ENCODE peak calls at places on chromosome 12, in eight cellular contexts. B, Q, R, G, P, C, J and Z are unnamed samples.
A peak's percentile ranks its signal among the peaks of the same experiment; 100 is the strongest.

GRCh38 chr12:64392221-64392620 is 1.7 kb upstream of the C12orf56 start:
- DNase-seq in C (peak; percentile 74), G (no peak), J (no peak), B (no peak), Q (no peak), P (no peak), R (no peak), Z (no peak)

GRCh38 chr12:16513231-16513630 is 92.7 kb downstream of the LMO3 start:
- DNase-seq in P (no peak), B (no peak), G (no peak), J (no peak), Q (no peak), C (no peak), R (no peak), Z (no peak)

GRCh38 chr12:79378496-79378895 is 312.3 kb downstream of the PAWR start:
- DNase-seq in J (no peak), C (no peak), P (no peak), Q (no peak), B (no peak), R (no peak), G (no peak), Z (peak; percentile 20)

GRCh38 chr12:68477256-68477655 is 133.4 kb upstream of the RAP1B start:
- DNase-seq in G (no peak), B (no peak), R (no peak), Q (no peak), J (no peak), C (no peak), P (no peak), Z (no peak)

GRCh38 chr12:6207254-6207942 is 7.2 kb downstream of the CD9 start:
- DNase-seq in G (no peak), R (no peak), C (no peak), P (no peak), J (no peak), Q (no peak), B (no peak), Z (no peak)

GRCh38 chr12:95218164-95218851 is 701 bp downstream of the VEZT start:
- DNase-seq in C (peak; percentile 62), R (no peak), B (no peak), P (no peak), Q (no peak), J (no peak), G (no peak), Z (peak; percentile 11)

GRCh38 chr12:6341439-6342139 is at the start of gene TNFRSF1A:
- DNase-seq in J (peak; percentile 94), Q (no peak), B (peak; percentile 86), R (peak; percentile 73), C (peak; percentile 92), P (no peak), G (peak; percentile 77), Z (peak; percentile 45)

GRCh38 chr12:71636704-71637115 is 26.9 kb downstream of the ZFC3H1 start:
- DNase-seq in R (no peak), C (peak; percentile 85), G (no peak), P (no peak), J (no peak), Q (no peak), B (no peak), Z (peak; percentile 63)

DNA sequence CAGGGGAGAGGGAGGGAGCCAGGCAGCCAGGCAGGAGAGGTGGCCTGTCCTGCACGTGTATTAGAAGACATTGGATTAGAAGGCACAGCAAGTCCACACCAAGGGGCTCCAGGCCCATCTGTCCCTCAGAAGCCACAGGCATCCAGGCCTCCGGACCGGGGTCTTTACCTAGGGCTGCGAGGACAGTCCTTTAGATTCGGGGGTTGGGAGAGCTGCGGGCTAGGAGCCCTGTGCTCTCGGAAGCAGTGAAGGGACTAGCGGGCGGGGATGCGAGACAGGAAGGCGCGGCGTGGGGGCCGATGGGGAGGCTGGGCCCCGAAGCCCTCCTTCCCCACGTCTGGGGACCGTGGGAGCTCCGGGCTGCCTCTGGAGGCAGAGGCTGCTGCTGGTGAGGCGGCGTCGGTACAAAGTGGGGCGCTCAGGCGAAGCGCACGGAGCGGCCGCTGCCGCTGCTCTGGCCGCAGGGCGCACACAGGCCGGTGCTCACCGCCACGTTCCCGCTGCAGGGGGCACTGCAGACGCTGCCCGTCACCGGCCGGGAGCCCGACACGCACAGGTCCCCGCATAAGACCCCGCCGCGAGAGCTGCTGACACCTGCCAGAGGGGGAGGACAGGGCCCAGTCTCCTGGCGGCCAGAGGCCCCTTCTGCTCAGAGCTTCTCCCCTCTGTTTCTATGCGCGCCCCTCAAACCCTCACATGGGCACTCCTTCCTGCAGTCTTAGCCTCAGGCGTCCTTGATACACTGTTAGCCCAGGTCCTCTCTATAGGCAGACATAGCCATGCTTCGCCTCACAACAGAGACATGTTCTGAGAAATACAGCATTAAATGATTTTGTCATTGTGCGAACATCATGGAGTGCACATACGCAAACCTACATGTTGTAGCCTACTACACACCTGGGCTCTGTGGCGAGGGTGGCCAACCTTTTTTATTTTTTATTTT is 17.3 kb downstream of the KRT7 start:
- DNase-seq in C (no peak), Q (no peak), J (peak; percentile 82), P (no peak), B (no peak), G (no peak), R (no peak), Z (no peak)
- TF ChIP-seq CTCF in C (no peak), Q (no peak), J (no peak), P (no peak), B (no peak), G (no peak), R (no peak), Z (no peak)

DNA sequence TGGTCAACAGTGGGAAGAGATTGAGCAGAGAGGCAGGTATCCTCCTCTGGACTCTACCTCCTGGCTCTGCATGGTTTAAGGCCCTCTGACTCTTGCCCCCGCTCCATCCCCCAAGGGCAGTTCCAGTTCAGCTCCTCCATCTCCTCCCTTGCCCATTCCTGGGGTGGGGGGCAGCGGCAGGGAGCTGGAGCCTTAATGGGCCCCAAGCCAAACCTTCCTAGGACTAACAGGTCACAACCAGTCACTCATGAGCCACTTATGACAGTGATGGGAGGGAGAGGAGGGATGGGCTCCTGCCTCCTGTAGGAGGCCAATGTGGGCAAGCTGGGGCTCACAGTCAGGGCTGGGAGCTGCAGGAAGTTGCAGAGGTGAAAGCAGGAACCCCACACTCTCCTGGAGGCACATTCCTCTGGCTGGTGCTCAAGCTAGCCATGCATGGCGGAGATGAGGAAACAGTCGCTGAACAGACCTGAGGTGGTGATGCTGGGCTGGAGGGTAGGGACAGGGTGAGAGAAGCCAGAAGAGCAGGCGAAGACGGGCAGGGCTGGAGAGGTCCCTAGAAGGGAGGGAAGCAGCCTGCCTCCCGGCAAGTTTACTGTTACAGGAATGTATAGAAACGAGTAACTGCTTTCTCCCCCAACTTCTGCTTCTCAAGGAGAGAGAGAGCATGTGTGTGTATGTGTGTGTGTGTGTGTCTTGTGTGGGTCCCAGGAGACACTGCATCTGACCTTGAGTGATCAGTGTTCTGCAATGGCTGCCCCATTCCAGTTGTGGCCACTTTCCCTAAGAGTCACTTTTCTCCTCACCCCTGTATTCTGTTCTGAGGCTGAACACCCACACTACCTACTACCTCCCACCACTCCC is 5.0 kb upstream of the RAPGEF3 start:
- DNase-seq in Q (no peak), P (no peak), R (peak; percentile 1), G (no peak), B (peak; percentile 33), C (no peak), J (no peak), Z (no peak)
- H3K4me3 ChIP-seq in Q (no peak overlapping the region), P (no peak overlapping the region), R (no peak overlapping the region), G (no peak overlapping the region), B (no peak overlapping the region), C (no peak overlapping the region), J (no peak overlapping the region), Z (no peak overlapping the region)

GRCh38 chr12:65699251-65699650 is 125.0 kb upstream of the HMGA2 start:
- DNase-seq in C (peak; percentile 75), Q (no peak), B (no peak), P (no peak), R (no peak), J (no peak), G (no peak), Z (no peak)
- TF ChIP-seq CTCF in C (peak; percentile 63), Q (peak; percentile 56), B (peak; percentile 8), P (no peak), R (no peak), J (no peak), G (no peak), Z (peak; percentile 26)

GRCh38 chr12:113477842-113478215 is 6.2 kb upstream of the LHX5 start:
- DNase-seq in B (no peak), P (no peak), R (no peak), G (no peak), J (no peak), C (no peak), Q (no peak), Z (no peak)
- H3K4me3 ChIP-seq in B (no peak overlapping the region), P (no peak overlapping the region), R (no peak overlapping the region), G (no peak overlapping the region), J (no peak overlapping the region), C (no peak overlapping the region), Q (no peak overlapping the region), Z (no peak overlapping the region)

GRCh38 chr12:124884587-124885438 is 21.1 kb upstream of the SCARB1 start:
- DNase-seq in R (no peak), B (no peak), J (no peak), G (no peak), C (no peak), Q (no peak), P (no peak), Z (no peak)
- TF ChIP-seq CTCF in R (no peak), B (no peak), J (no peak), G (no peak), C (no peak), Q (no peak), P (no peak), Z (no peak)

DNA sequence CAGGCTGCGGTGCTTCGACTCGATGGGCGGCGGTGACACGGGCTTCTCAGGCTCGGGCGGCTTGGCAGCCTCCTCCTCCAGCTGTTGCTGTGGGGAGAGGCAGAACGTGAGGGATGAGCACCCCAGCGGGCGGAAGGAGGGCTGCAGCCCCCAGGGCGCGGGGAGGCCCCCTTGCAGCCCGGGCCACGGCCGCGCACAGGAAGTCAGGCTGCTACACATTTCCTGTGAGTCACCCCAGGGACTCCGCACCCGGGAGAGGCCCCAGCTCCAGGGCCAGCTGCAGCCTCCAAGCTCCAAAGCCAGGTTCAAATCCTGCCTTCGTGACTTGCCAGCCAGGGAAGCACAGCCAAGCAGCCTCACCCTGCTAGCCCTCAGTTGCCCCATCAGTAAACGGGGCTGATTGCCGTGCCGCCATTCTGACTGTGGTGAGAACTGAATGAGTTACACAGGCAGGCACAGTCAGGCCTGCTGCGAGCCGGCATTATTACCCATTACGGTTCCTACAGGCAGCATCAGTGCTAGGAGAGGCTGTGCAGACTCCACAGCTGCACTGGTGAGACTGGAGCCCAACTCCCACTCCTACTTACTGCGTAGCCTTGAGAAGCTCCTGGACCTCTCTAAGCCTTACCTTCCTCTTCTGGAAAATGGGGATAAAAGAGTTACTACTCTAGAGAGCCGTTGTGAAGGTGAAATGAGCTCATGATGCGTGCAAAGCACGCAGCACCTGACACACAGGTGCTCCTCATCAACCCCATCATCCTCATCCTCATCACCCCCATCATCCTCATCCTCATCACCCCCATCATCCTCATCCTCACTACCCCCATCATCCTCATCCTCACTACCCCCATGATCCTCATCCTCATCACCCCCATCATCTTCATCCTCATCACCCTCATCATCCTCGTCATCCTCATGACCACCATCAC is 100.9 kb downstream of the NCOR2 start:
- DNase-seq in J (no peak), G (no peak), Q (no peak), R (peak; percentile 75), C (peak; percentile 93), P (no peak), B (peak; percentile 91), Z (no peak)
- H3K4me3 ChIP-seq in J (no peak overlapping the region), G (no peak overlapping the region), Q (no peak overlapping the region), R (no peak overlapping the region), C (no peak overlapping the region), P (no peak overlapping the region), B (no peak overlapping the region), Z (no peak overlapping the region)

GRCh38 chr12:53451661-53452158 is at the start of gene PCBP2:
- DNase-seq in C (peak; percentile 100), G (peak; percentile 98), J (peak; percentile 99), B (peak; percentile 99), P (peak; percentile 99), R (peak; percentile 98), Q (peak; percentile 97), Z (peak; percentile 99)
- TF ChIP-seq CTCF in C (peak; percentile 93), G (peak; percentile 97), J (no peak), B (peak; percentile 95), P (peak; percentile 91), R (peak; percentile 81), Q (peak; percentile 93), Z (peak; percentile 89)